ENCODE peak calls at places on chromosomes 4 and X, in eight cellular contexts. H, K, T, U, M, F, O and S are unnamed samples.

GRCh38 chr4:110620352-110621327 is 2.2 kb downstream of the PITX2 start:
- DNase-seq in H (no peak), K (peak; percentile 80), T (no peak), U (no peak), M (no peak), F (peak; percentile 90), O (peak; percentile 17), S (peak; percentile 76)

GRCh38 chr4:140172960-140173359 is 19.0 kb upstream of the MAML3 start:
- DNase-seq in H (no peak), K (no peak), T (no peak), U (no peak), M (no peak), F (no peak), O (no peak), S (no peak)

GRCh38 chr4:106369456-106370060 is 980 bp upstream of the GIMD1 start:
- DNase-seq in H (peak; percentile 94), K (no peak), T (no peak), U (peak; percentile 83), M (no peak), F (no peak), O (peak; percentile 88), S (peak; percentile 28)

GRCh38 chr4:184451726-184452125 is 22.6 kb downstream of the IRF2 start:
- DNase-seq in H (peak; percentile 66), K (no peak), T (no peak), U (no peak), M (no peak), F (no peak), O (no peak), S (no peak)

GRCh38 chr4:95601342-95601741 is 52.6 kb upstream of the UNC5C start:
- DNase-seq in H (peak; percentile 91), K (no peak), T (no peak), U (no peak), M (no peak), F (no peak), O (no peak), S (no peak)

GRCh38 chr4:123877561-123877960 is 481.0 kb downstream of the SPRY1 start:
- DNase-seq in H (no peak), K (no peak), T (no peak), U (peak; percentile 43), M (no peak), F (no peak), O (peak; percentile 53), S (no peak)

GRCh38 chrX:45710081-45710801 is 509.6 kb upstream of the DIPK2B start:
- DNase-seq in H (peak; percentile 3), K (no peak), T (no peak), U (peak; percentile 37), M (no peak), F (no peak), O (peak; percentile 59), S (no peak)

GRCh38 chrX:50157545-50158125 is 43.2 kb downstream of the AKAP4 start:
- DNase-seq in H (no peak), K (no peak), T (no peak), U (peak; percentile 20), M (no peak), F (no peak), O (peak; percentile 23), S (no peak)

GRCh38 chrX:68077378-68077777 is 355.9 kb downstream of the OPHN1 start:
- DNase-seq in H (no peak), K (no peak), T (no peak), U (no peak), M (no peak), F (no peak), O (no peak), S (no peak)

GRCh38 chr4:8690216-8690786 is 97.7 kb downstream of the CPZ start:
- DNase-seq in H (no peak), K (no peak), T (no peak), U (no peak), M (peak; percentile 17), F (peak; percentile 38), O (no peak), S (no peak)

GRCh38 chrX:132442674-132443073 is 46.2 kb downstream of the MBNL3 start:
- DNase-seq in H (no peak), K (no peak), T (no peak), U (peak; percentile 36), M (no peak), F (no peak), O (peak; percentile 14), S (no peak)

GRCh38 chr4:19119904-19120303 is 1098.3 kb upstream of the LCORL start:
- DNase-seq in H (no peak), K (no peak), T (no peak), U (no peak), M (no peak), F (no peak), O (no peak), S (no peak)

GRCh38 chrX:154799554-154800348 is 5.5 kb downstream of the MPP1 start:
- DNase-seq in H (no peak), K (no peak), T (no peak), U (peak; percentile 64), M (no peak), F (peak; percentile 59), O (peak; percentile 61), S (no peak)